ENCODE peak calls at places on chromosome 20, in six cellular contexts. R, K, I, M, N and F are unnamed samples. For H3K4me1, the result is how much of the 10 kb centered on the place peaks cover.

GRCh38 chr20:41616228-41616627 is 1.9 kb downstream of the CHD6 start:
- DNase-seq in R (no peak), K (no peak), I (no peak), M (no peak), N (no peak), F (no peak)

GRCh38 chr20:33441142-33441955 is 2.2 kb downstream of the SNTA1 start:
- DNase-seq in R (no peak), K (no peak), I (no peak), M (no peak), N (no peak), F (no peak)

GRCh38 chr20:25139061-25139705 is 56.3 kb upstream of the ENTPD6 start:
- DNase-seq in R (peak), K (peak), I (no peak), M (no peak), N (no peak), F (peak)

GRCh38 chr20:37539956-37540455 is 12.3 kb upstream of the BLCAP start:
- DNase-seq in R (no peak), K (no peak), I (no peak), M (no peak), N (no peak), F (no peak)

GRCh38 chr20:45305262-45305661 is 1.4 kb upstream of the RBPJL start:
- DNase-seq in R (no peak), K (no peak), I (no peak), M (no peak), N (no peak), F (no peak)

GRCh38 chr20:10647471-10647870 is 26.3 kb downstream of the JAG1 start:
- DNase-seq in R (no peak), K (no peak), I (no peak), M (no peak), N (no peak), F (no peak)

GRCh38 chr20:20079102-20079784 is 26.9 kb downstream of the CFAP61 start:
- DNase-seq in R (no peak), K (peak), I (no peak), M (no peak), N (no peak), F (no peak)

GRCh38 chr20:16520154-16520553 is 53.1 kb downstream of the KIF16B start:
- DNase-seq in R (no peak), K (no peak), I (no peak), M (no peak), N (no peak), F (no peak)

GRCh38 chr20:6492396-6493055 is 275.0 kb upstream of the BMP2 start:
- DNase-seq in R (no peak), K (no peak), I (no peak), M (no peak), N (peak), F (no peak)

GRCh38 chr20:56690531-56691175 is 61.5 kb downstream of the TFAP2C start:
- DNase-seq in R (no peak), K (no peak), I (no peak), M (no peak), N (no peak), F (no peak)

GRCh38 chr20:14337400-14338171 is at the start of gene FLRT3:
- DNase-seq in R (peak), K (peak), I (peak), M (no peak), N (peak), F (peak)

GRCh38 chr20:14790771-14791517 is 453.5 kb upstream of the FLRT3 start:
- DNase-seq in R (no peak), K (no peak), I (no peak), M (no peak), N (no peak), F (no peak)

GRCh38 chr20:38112249-38112942 is 52.7 kb downstream of the TGM2 start:
- DNase-seq in R (no peak), K (peak), I (no peak), M (no peak), N (no peak), F (no peak)

GRCh38 chr20:23156842-23157423 is 70.8 kb upstream of the CD93 start:
- DNase-seq in R (no peak), K (no peak), I (no peak), M (no peak), N (no peak), F (no peak)

GRCh38 chr20:50996901-50997830 is 25.7 kb downstream of the KCNG1 start:
- DNase-seq in R (no peak), K (no peak), I (no peak), M (no peak), N (no peak), F (no peak)

GRCh38 chr20:34215711-34216381 is 25.4 kb upstream of the ASIP start:
- DNase-seq in R (peak), K (peak), I (peak), M (peak), N (peak), F (peak)

GRCh38 chr20:37611346-37611745 is 82.5 kb upstream of the CTNNBL1 start:
- DNase-seq in R (no peak), K (no peak), I (no peak), M (no peak), N (no peak), F (no peak)

GRCh38 chr20:5835870-5836269 is 85.7 kb downstream of the SHLD1 start:
- DNase-seq in R (no peak), K (no peak), I (no peak), M (no peak), N (peak), F (no peak)

GRCh38 chr20:19045366-19045765 is 167.1 kb upstream of the SLC24A3 start:
- DNase-seq in R (no peak), K (no peak), I (no peak), M (no peak), N (no peak), F (no peak)

GRCh38 chr20:52766645-52767435 is 205.3 kb upstream of the TSHZ2 start:
- DNase-seq in R (no peak), K (no peak), I (no peak), M (no peak), N (no peak), F (no peak)

GRCh38 chr20:63680427-63680826 is 16.0 kb upstream of the TNFRSF6B start:
- DNase-seq in R (no peak), K (no peak), I (no peak), M (no peak), N (no peak), F (no peak)

GRCh38 chr20:10848810-10849370 is 175.1 kb upstream of the JAG1 start:
- DNase-seq in R (peak), K (no peak), I (peak), M (no peak), N (peak), F (no peak)

GRCh38 chr20:63619086-63619485 is 7.8 kb downstream of the GMEB2 start:
- DNase-seq in R (no peak), K (no peak), I (no peak), M (peak), N (no peak), F (no peak)

GRCh38 chr20:39611901-39612300 is 649.8 kb downstream of the DHX35 start:
- DNase-seq in R (no peak), K (no peak), I (no peak), M (no peak), N (no peak), F (no peak)

GRCh38 chr20:29876911-29877285 is 1380.6 kb upstream of the DEFB115 start:
- DNase-seq in R (no peak), K (no peak), I (no peak), M (peak), N (no peak), F (no peak)

GRCh38 chr20:48102076-48102787 is 317.0 kb upstream of the SULF2 start:
- DNase-seq in R (no peak), K (no peak), I (no peak), M (no peak), N (no peak), F (no peak)

GRCh38 chr20:354298-354977 is 7.5 kb downstream of the NRSN2 start:
- DNase-seq in R (peak), K (peak), I (peak), M (peak), N (peak), F (peak)
- TF ChIP-seq POLR2AphosphoS5 in R (no peak), K (no peak), I (peak), M (peak), N (peak), F (peak)

GRCh38 chr20:59000326-59000725 is 6.7 kb downstream of the CTSZ start:
- DNase-seq in R (no peak), K (no peak), I (no peak), M (no peak), N (no peak), F (no peak)
- H3K4me1 ChIP-seq in R (under half), K (under half), I (under half), M (half or more), N (under half), F (under half)

GRCh38 chr20:49319204-49319809 is 41.5 kb upstream of the ZNFX1 start:
- DNase-seq in R (no peak), K (no peak), I (no peak), M (no peak), N (no peak), F (no peak)

GRCh38 chr20:49318430-49319203 is 40.8 kb upstream of the ZNFX1 start:
- DNase-seq in R (no peak), K (no peak), I (no peak), M (peak), N (no peak), F (no peak)

GRCh38 chr20:49323622-49324238 is 45.9 kb upstream of the ZNFX1 start:
- DNase-seq in R (peak), K (peak), I (no peak), M (no peak), N (peak), F (peak)

GRCh38 chr20:49318091-49318429 is 40.2 kb upstream of the ZNFX1 start:
- DNase-seq in R (no peak), K (no peak), I (no peak), M (no peak), N (no peak), F (no peak)

DNA sequence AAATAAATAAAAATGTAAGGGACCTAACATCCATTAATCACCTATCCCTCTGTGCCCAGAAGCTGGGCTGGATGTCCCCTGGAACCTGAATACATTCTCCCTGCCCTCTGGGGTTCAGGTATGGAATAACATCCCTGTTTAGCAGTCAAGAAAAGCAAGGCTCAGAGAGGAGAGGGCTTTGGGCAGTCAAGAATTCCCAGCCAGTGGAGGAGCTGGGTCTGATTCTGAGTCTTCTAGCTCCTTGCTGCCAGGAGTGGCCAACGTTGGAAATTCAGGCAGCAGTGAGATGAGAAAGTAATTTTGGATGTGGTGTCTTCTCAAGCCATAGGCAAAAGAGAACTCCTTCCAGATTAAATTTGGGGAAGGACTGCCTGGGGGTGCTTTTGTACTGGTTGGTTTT is 42.6 kb upstream of the ZNFX1 start:
- DNase-seq in R (peak), K (no peak), I (no peak), M (no peak), N (peak), F (no peak)
- TF ChIP-seq CTCF in R (peak), K (no peak), I (no peak), M (peak), N (peak), F (peak)

GRCh38 chr20:1474325-1474724 is 7.7 kb upstream of the NSFL1C start:
- DNase-seq in R (no peak), K (no peak), I (no peak), M (no peak), N (no peak), F (no peak)

GRCh38 chr20:1474817-1475603 is 8.4 kb upstream of the NSFL1C start:
- DNase-seq in R (no peak), K (no peak), I (no peak), M (no peak), N (no peak), F (no peak)

GRCh38 chr20:1478566-1478965 is 11.9 kb upstream of the NSFL1C start:
- DNase-seq in R (peak), K (no peak), I (no peak), M (no peak), N (peak), F (no peak)

GRCh38 chr20:1479831-1480595 is 11.2 kb downstream of the SIRPB2 start:
- DNase-seq in R (no peak), K (no peak), I (no peak), M (no peak), N (no peak), F (no peak)

GRCh38 chr20:1477896-1478490 is 11.3 kb upstream of the NSFL1C start:
- DNase-seq in R (no peak), K (no peak), I (no peak), M (no peak), N (no peak), F (no peak)
- TF ChIP-seq POLR2AphosphoS5 in R (no peak), K (no peak), I (no peak), M (no peak), N (no peak), F (no peak)